ENCODE peak calls at places on chromosome 15, in five cellular contexts. Z is CD4-positive, alpha-beta memory T cell; H is Peyer's patch; Q is AG08396; W is progenitor cell of endocrine pancreas. N is an unnamed sample.

GRCh38 chr15:80554526-80554925 is 140.6 kb upstream of the ABHD17C start:
- DNase-seq in W (no peak), Q (no peak), Z (no peak), H (no peak), N (no peak)

GRCh38 chr15:69505906-69506305 is 53.3 kb downstream of the RPLP1 start:
- DNase-seq in Z (no peak), W (no peak), Q (no peak), H (no peak), N (no peak)

GRCh38 chr15:61227269-61228024 is 1.7 kb downstream of the RORA start:
- DNase-seq in Q (peak; percentile 78), W (no peak), Z (no peak), H (no peak), N (peak; percentile 27)

GRCh38 chr15:90296996-90297395 is 31.5 kb downstream of the NGRN start:
- DNase-seq in H (no peak), W (no peak), Z (no peak), Q (no peak), N (no peak)

GRCh38 chr15:66233487-66234415 is 19.8 kb downstream of the MEGF11 start:
- DNase-seq in W (no peak), Z (no peak), H (no peak), Q (no peak), N (no peak)

GRCh38 chr15:42577514-42578031 is 2.2 kb downstream of the STARD9 start:
- DNase-seq in H (no peak), Z (no peak), W (no peak), Q (peak; percentile 65), N (no peak)

GRCh38 chr15:101528917-101529299 is 39.4 kb upstream of the PCSK6 start:
- DNase-seq in Z (no peak), H (no peak), W (no peak), Q (no peak), N (no peak)

GRCh38 chr15:32908921-32909320 is 191.1 kb downstream of the GREM1 start:
- DNase-seq in Z (no peak), H (no peak), W (no peak), Q (no peak), N (no peak)

GRCh38 chr15:71066983-71067382 is 48.3 kb upstream of the THSD4 start:
- DNase-seq in H (no peak), Z (no peak), W (no peak), Q (peak; percentile 40), N (no peak)

GRCh38 chr15:22839046-22839705 is 710 bp downstream of the NIPA2 start:
- DNase-seq in H (no peak), Z (no peak), W (no peak), Q (peak; percentile 18), N (no peak)

GRCh38 chr15:95300958-95301357 is 1029.5 kb upstream of the NR2F2 start:
- DNase-seq in W (no peak), Q (peak; percentile 34), Z (no peak), H (no peak), N (no peak)

GRCh38 chr15:70853855-70854668 is at the start of gene LARP6:
- DNase-seq in W (peak; percentile 58), Z (no peak), H (peak; percentile 57), Q (peak; percentile 76), N (peak; percentile 73)

GRCh38 chr15:38134252-38134651 is 118.4 kb upstream of the SPRED1 start:
- DNase-seq in Q (no peak), H (no peak), Z (no peak), W (no peak), N (no peak)

GRCh38 chr15:63837032-63837431 is 3.3 kb upstream of the HERC1 start:
- DNase-seq in Q (no peak), W (no peak), H (no peak), Z (no peak), N (no peak)

GRCh38 chr15:69994429-69995201 is 103.1 kb downstream of the TLE3 start:
- DNase-seq in W (no peak), Q (no peak), Z (no peak), H (no peak), N (no peak)

GRCh38 chr15:98765610-98766009 is 117.3 kb downstream of the IGF1R start:
- DNase-seq in Q (no peak), Z (no peak), W (no peak), H (no peak), N (no peak)

GRCh38 chr15:56369234-56369633 is 4.0 kb downstream of the TEX9 start:
- DNase-seq in Q (no peak), H (no peak), Z (no peak), W (no peak), N (no peak)

GRCh38 chr15:91263632-91264477 is 163.8 kb downstream of the SV2B start:
- DNase-seq in W (no peak), H (no peak), Q (no peak), Z (no peak), N (no peak)

GRCh38 chr15:63826513-63826912 is 7.2 kb downstream of the HERC1 start:
- DNase-seq in W (no peak), Q (no peak), H (no peak), Z (peak; percentile 43), N (no peak)

GRCh38 chr15:69413822-69414701 is at the start of gene KIF23:
- DNase-seq in Z (peak; percentile 95), Q (peak; percentile 97), H (peak; percentile 95), W (peak; percentile 86), N (peak; percentile 90)

GRCh38 chr15:92444631-92445030 is 51.0 kb downstream of the ST8SIA2 start:
- DNase-seq in W (no peak), H (no peak), Q (no peak), Z (no peak), N (no peak)

GRCh38 chr15:52280326-52281084 is 15.1 kb downstream of the MYO5C start:
- DNase-seq in H (no peak), Q (no peak), W (no peak), Z (no peak), N (no peak)

GRCh38 chr15:72341361-72341760 is 21.4 kb upstream of the CELF6 start:
- DNase-seq in H (no peak), Q (no peak), Z (no peak), W (no peak), N (no peak)